ENCODE peak calls at places on chromosome 3, in five cellular contexts. One of them, this sample, is unnamed.

GRCh38 chr3:104835376-104835775 is 531.3 kb upstream of the ALCAM start:
- DNase-seq in H1: no peak
- DNase-seq in GM12892: no peak
- DNase-seq in HepG2: no peak
- DNase-seq in GM12878: no peak
- DNase-seq in this sample: no peak

GRCh38 chr3:34008191-34008590 is 209.8 kb downstream of the PDCD6IP start:
- DNase-seq in GM12878: no peak
- DNase-seq in H1: peak
- DNase-seq in HepG2: no peak
- DNase-seq in GM12892: no peak
- DNase-seq in this sample: no peak

GRCh38 chr3:11059090-11059798 is 66.7 kb downstream of the SLC6A1 start:
- DNase-seq in GM12878: no peak
- DNase-seq in HepG2: peak
- DNase-seq in H1: no peak
- DNase-seq in GM12892: no peak
- DNase-seq in this sample: peak

GRCh38 chr3:127263586-127264231 is 24.1 kb downstream of the PRR20G start:
- DNase-seq in H1: no peak
- DNase-seq in GM12892: no peak
- DNase-seq in GM12878: no peak
- DNase-seq in HepG2: no peak
- DNase-seq in this sample: no peak

GRCh38 chr3:109023656-109024254 is 70.1 kb upstream of the GUCA1C start:
- DNase-seq in HepG2: peak
- DNase-seq in H1: no peak
- DNase-seq in GM12878: peak
- DNase-seq in GM12892: no peak
- DNase-seq in this sample: peak

GRCh38 chr3:111831840-111832239 is 27.2 kb upstream of the PHLDB2 start:
- DNase-seq in GM12892: no peak
- DNase-seq in HepG2: no peak
- DNase-seq in H1: no peak
- DNase-seq in GM12878: no peak
- DNase-seq in this sample: no peak

GRCh38 chr3:196315821-196316220 is 2.2 kb downstream of the DYNLT2B start:
- DNase-seq in GM12892: no peak
- DNase-seq in GM12878: no peak
- DNase-seq in H1: no peak
- DNase-seq in HepG2: no peak
- DNase-seq in this sample: no peak

GRCh38 chr3:50177346-50177745 is 14.1 kb upstream of the GNAT1 start:
- DNase-seq in GM12892: no peak
- DNase-seq in H1: no peak
- DNase-seq in GM12878: no peak
- DNase-seq in HepG2: no peak
- DNase-seq in this sample: no peak

GRCh38 chr3:42996633-42997075 is 17.5 kb downstream of the GASK1A start:
- DNase-seq in HepG2: no peak
- DNase-seq in GM12892: no peak
- DNase-seq in GM12878: no peak
- DNase-seq in H1: no peak
- DNase-seq in this sample: no peak

DNA sequence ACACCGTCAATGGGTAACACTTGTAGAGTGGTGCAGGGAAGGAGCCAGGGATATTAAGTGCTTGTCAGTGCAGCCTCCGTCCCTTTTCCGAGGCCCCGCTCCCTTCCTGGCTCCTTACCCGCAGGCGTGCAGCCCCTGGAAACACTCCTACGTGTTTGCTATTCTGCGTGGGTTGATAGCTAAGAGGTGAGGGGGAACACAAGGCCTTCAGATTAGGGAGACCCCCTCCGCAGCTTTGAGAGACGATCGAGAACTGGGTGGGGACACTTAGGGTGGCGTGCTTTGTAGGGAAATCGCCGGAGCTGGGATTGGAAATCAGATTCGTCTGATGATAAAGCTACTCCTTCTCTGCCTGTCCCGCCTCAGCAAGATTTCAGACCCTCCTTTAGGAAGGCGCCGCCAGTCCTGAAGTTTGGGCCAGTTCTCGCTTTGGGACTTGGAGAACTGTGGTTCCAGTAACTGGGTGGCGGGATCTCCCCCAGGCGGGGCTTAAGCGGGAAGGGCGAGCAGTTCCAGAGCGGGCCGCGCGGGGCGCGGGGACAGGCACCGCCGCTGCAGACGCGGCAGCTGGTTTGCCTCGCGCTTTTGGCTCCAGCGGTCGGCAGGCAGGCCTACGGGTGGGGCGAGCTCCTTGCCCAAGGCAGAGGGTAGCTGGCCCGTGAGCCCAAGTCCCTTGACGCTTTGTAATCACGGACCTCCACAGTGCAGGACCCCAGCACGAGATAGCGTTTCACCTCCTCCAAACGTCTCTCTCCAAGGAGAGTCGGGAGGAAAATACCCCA is 8.0 kb upstream of the FAM107A start:
- DNase-seq in H1: no peak
- DNase-seq in GM12878: no peak
- DNase-seq in HepG2: peak
- DNase-seq in GM12892: peak
- DNase-seq in this sample: peak
- TF ChIP-seq POLR2A in H1: no peak
- TF ChIP-seq POLR2A in GM12878: no peak
- TF ChIP-seq POLR2A in HepG2: no peak
- TF ChIP-seq POLR2A in GM12892: no peak
- TF ChIP-seq POLR2A in this sample: no peak

GRCh38 chr3:72460215-72461174 is 387.8 kb downstream of the SHQ1 start:
- DNase-seq in GM12878: no peak
- DNase-seq in GM12892: no peak
- DNase-seq in HepG2: no peak
- DNase-seq in H1: no peak
- DNase-seq in this sample: no peak

GRCh38 chr3:72459588-72459987 is 388.7 kb downstream of the SHQ1 start:
- DNase-seq in HepG2: no peak
- DNase-seq in GM12892: no peak
- DNase-seq in H1: no peak
- DNase-seq in GM12878: no peak
- DNase-seq in this sample: no peak

GRCh38 chr3:72462611-72463011 is 385.6 kb downstream of the SHQ1 start:
- DNase-seq in GM12878: no peak
- DNase-seq in GM12892: no peak
- DNase-seq in HepG2: peak
- DNase-seq in H1: no peak
- DNase-seq in this sample: no peak

GRCh38 chr3:72461787-72462186 is 386.5 kb downstream of the SHQ1 start:
- DNase-seq in HepG2: no peak
- DNase-seq in GM12892: no peak
- DNase-seq in H1: no peak
- DNase-seq in GM12878: no peak
- DNase-seq in this sample: no peak

DNA sequence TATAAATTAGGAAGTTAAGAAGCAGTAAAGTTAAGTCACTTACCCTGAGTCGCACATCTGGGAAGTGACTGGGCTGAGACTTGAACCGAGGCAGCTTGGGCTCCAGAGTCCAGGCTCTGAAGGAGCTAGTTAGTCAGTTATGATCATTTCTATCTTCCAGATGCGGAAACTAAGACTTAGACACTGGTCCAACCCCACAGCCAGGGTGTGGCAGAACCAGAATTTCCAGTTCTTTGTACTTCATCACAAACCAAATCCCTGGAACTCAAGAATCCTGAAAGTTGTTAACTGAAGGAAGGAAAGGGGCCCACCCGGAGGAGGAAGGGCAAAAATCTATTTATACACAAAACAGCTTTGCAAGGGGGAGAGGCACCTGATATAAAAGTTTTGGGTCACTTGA is 389.9 kb downstream of the SHQ1 start:
- DNase-seq in GM12892: no peak
- DNase-seq in HepG2: no peak
- DNase-seq in H1: no peak
- DNase-seq in GM12878: no peak
- DNase-seq in this sample: no peak
- TF ChIP-seq TAF1 in GM12892: no peak
- TF ChIP-seq TAF1 in HepG2: no peak
- TF ChIP-seq TAF1 in H1: no peak
- TF ChIP-seq TAF1 in GM12878: no peak
- TF ChIP-seq TAF1 in this sample: no peak

GRCh38 chr3:3799173-3800075 is at the start of gene LRRN1:
- DNase-seq in H1: peak
- DNase-seq in GM12878: no peak
- DNase-seq in HepG2: no peak
- DNase-seq in GM12892: peak
- DNase-seq in this sample: peak
- TF ChIP-seq POLR2A in H1: peak
- TF ChIP-seq POLR2A in GM12878: peak
- TF ChIP-seq POLR2A in HepG2: no peak
- TF ChIP-seq POLR2A in GM12892: no peak
- TF ChIP-seq POLR2A in this sample: no peak

GRCh38 chr3:28575748-28576589 is 227.3 kb upstream of the AZI2 start:
- DNase-seq in H1: no peak
- DNase-seq in HepG2: no peak
- DNase-seq in GM12878: no peak
- DNase-seq in GM12892: no peak
- DNase-seq in this sample: no peak

GRCh38 chr3:28576590-28577220 is 228.1 kb upstream of the AZI2 start:
- DNase-seq in H1: no peak
- DNase-seq in GM12878: no peak
- DNase-seq in GM12892: no peak
- DNase-seq in HepG2: no peak
- DNase-seq in this sample: no peak

GRCh38 chr3:28574036-28574435 is 225.4 kb upstream of the AZI2 start:
- DNase-seq in GM12878: no peak
- DNase-seq in HepG2: no peak
- DNase-seq in H1: no peak
- DNase-seq in GM12892: no peak
- DNase-seq in this sample: no peak

GRCh38 chr3:28577941-28578340 is 229.3 kb upstream of the AZI2 start:
- DNase-seq in GM12878: no peak
- DNase-seq in GM12892: no peak
- DNase-seq in H1: no peak
- DNase-seq in HepG2: no peak
- DNase-seq in this sample: no peak

DNA sequence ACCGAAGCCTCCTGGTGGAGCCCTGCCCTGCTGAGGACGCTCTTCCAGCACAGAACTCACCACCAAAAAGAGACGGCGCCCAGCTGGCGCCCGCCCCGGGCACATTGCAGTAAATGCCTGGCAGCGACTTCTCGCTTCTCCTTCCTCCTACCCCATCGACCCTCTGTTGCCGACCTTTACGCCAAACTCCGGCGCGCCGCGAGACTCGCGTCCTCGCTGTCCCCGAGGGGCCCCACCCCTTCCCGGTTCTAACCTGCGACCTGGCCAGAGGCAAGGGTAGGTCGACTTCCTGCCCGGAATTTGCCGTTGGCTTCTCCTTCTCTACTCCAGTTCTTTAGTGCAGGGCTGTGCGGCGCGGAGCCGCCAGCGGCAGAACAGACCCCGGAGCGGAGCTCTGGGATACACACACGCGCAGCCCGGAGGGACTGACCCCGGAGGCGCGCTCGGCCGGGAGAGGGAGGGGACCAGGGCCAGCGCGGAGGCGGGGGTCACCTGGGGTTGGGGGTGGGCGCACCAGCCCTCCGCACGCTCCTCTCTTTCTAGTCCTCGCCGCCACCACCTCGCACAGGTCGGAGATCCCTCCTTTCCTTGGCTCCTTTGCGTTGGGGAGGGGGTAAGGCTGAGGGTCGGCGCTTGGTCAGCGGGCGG is 226.6 kb upstream of the AZI2 start:
- DNase-seq in GM12892: no peak
- DNase-seq in GM12878: no peak
- DNase-seq in HepG2: no peak
- DNase-seq in H1: no peak
- DNase-seq in this sample: peak
- TF ChIP-seq TAF1 in GM12892: no peak
- TF ChIP-seq TAF1 in GM12878: no peak
- TF ChIP-seq TAF1 in HepG2: no peak
- TF ChIP-seq TAF1 in H1: peak
- TF ChIP-seq TAF1 in this sample: no peak

GRCh38 chr3:62446337-62446940 is 73.1 kb upstream of the FEZF2 start:
- DNase-seq in GM12878: peak
- DNase-seq in GM12892: no peak
- DNase-seq in H1: no peak
- DNase-seq in HepG2: no peak
- DNase-seq in this sample: no peak
- TF ChIP-seq POLR2A in GM12878: no peak
- TF ChIP-seq POLR2A in GM12892: no peak
- TF ChIP-seq POLR2A in H1: no peak
- TF ChIP-seq POLR2A in HepG2: no peak
- TF ChIP-seq POLR2A in this sample: no peak

DNA sequence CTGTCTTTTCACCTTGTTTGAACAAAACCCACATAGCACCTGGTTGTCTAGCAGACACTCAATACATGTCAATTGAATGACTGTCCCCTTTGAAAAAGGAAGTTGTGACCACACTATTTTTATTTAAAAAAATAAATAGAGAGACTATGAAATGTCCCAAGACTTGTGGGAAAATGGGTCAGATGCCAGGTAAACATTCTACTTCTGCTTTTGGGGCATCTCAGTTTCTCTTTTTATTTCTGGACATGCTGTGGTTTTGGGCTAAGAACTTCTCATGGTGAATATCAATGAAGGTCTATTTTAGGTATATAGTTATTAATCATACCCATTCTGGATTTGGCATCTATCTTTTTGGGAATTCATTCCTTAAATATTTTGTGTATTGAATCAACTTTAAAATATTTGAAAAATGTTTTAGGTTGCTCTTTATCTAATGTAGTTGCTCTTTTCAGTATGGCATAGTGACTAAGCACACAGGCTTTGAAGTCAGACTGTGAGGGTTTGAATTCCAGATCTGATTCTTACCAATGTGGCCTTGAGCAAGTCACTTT is 4.4 kb downstream of the TMEM45A start:
- DNase-seq in HepG2: peak
- DNase-seq in GM12892: no peak
- DNase-seq in H1: no peak
- DNase-seq in GM12878: peak
- DNase-seq in this sample: no peak
- TF ChIP-seq TAF1 in HepG2: no peak
- TF ChIP-seq TAF1 in GM12892: no peak
- TF ChIP-seq TAF1 in H1: no peak
- TF ChIP-seq TAF1 in GM12878: no peak
- TF ChIP-seq TAF1 in this sample: no peak